ENCODE peak calls at places on chromosomes 16 and 17, in eight cellular contexts. One of them, this sample, is unnamed.

GRCh38 chr16:8581923-8582580 is 8.3 kb downstream of the TMEM114 start:
- DNase-seq in AG09319: no peak
- DNase-seq in MCF 10A: no peak
- DNase-seq in foreskin fibroblast: no peak
- DNase-seq in HFFc6: no peak
- DNase-seq in choroid plexus epithelial cell: peak
- DNase-seq in IMR-90: no peak
- DNase-seq in BE2C: no peak
- DNase-seq in this sample: no peak

GRCh38 chr16:62363451-62363850 is 327.2 kb upstream of the CDH8 start:
- DNase-seq in choroid plexus epithelial cell: no peak
- DNase-seq in BE2C: no peak
- DNase-seq in foreskin fibroblast: no peak
- DNase-seq in HFFc6: no peak
- DNase-seq in MCF 10A: no peak
- DNase-seq in AG09319: no peak
- DNase-seq in IMR-90: no peak
- DNase-seq in this sample: no peak

GRCh38 chr17:61736438-61736837 is 126.9 kb downstream of the BRIP1 start:
- DNase-seq in BE2C: no peak
- DNase-seq in HFFc6: no peak
- DNase-seq in IMR-90: no peak
- DNase-seq in foreskin fibroblast: no peak
- DNase-seq in MCF 10A: no peak
- DNase-seq in choroid plexus epithelial cell: no peak
- DNase-seq in AG09319: no peak
- DNase-seq in this sample: no peak

GRCh38 chr16:74309789-74310781 is 13.5 kb downstream of the PSMD7 start:
- DNase-seq in MCF 10A: peak
- DNase-seq in foreskin fibroblast: peak
- DNase-seq in HFFc6: peak
- DNase-seq in IMR-90: peak
- DNase-seq in AG09319: no peak
- DNase-seq in choroid plexus epithelial cell: peak
- DNase-seq in BE2C: peak
- DNase-seq in this sample: no peak

GRCh38 chr16:8173111-8173644 is 417.1 kb downstream of the TMEM114 start:
- DNase-seq in IMR-90: peak
- DNase-seq in AG09319: no peak
- DNase-seq in choroid plexus epithelial cell: peak
- DNase-seq in BE2C: peak
- DNase-seq in foreskin fibroblast: peak
- DNase-seq in MCF 10A: peak
- DNase-seq in HFFc6: peak
- DNase-seq in this sample: peak

GRCh38 chr17:76173474-76173873 is 32.4 kb upstream of the FOXJ1 start:
- DNase-seq in HFFc6: no peak
- DNase-seq in MCF 10A: no peak
- DNase-seq in BE2C: no peak
- DNase-seq in AG09319: no peak
- DNase-seq in choroid plexus epithelial cell: no peak
- DNase-seq in foreskin fibroblast: no peak
- DNase-seq in IMR-90: no peak
- DNase-seq in this sample: no peak

GRCh38 chr16:24848065-24848464 is 2.3 kb downstream of the SLC5A11 start:
- DNase-seq in choroid plexus epithelial cell: peak
- DNase-seq in IMR-90: peak
- DNase-seq in HFFc6: peak
- DNase-seq in foreskin fibroblast: peak
- DNase-seq in BE2C: no peak
- DNase-seq in AG09319: no peak
- DNase-seq in MCF 10A: peak
- DNase-seq in this sample: no peak

GRCh38 chr17:61395409-61395982 is 4.1 kb upstream of the TBX2 start:
- DNase-seq in foreskin fibroblast: no peak
- DNase-seq in choroid plexus epithelial cell: no peak
- DNase-seq in HFFc6: no peak
- DNase-seq in IMR-90: no peak
- DNase-seq in MCF 10A: no peak
- DNase-seq in AG09319: no peak
- DNase-seq in BE2C: no peak
- DNase-seq in this sample: peak

GRCh38 chr16:10957771-10958486 is 13.6 kb downstream of the CLEC16A start:
- DNase-seq in HFFc6: peak
- DNase-seq in AG09319: no peak
- DNase-seq in BE2C: peak
- DNase-seq in choroid plexus epithelial cell: peak
- DNase-seq in foreskin fibroblast: no peak
- DNase-seq in MCF 10A: peak
- DNase-seq in IMR-90: peak
- DNase-seq in this sample: no peak

GRCh38 chr17:45334231-45334630 is 17.4 kb upstream of the MAP3K14 start:
- DNase-seq in foreskin fibroblast: no peak
- DNase-seq in HFFc6: no peak
- DNase-seq in AG09319: no peak
- DNase-seq in choroid plexus epithelial cell: no peak
- DNase-seq in MCF 10A: no peak
- DNase-seq in IMR-90: no peak
- DNase-seq in BE2C: no peak
- DNase-seq in this sample: no peak

GRCh38 chr17:78852709-78853111 is 12.1 kb upstream of the USP36 start:
- DNase-seq in BE2C: no peak
- DNase-seq in AG09319: no peak
- DNase-seq in MCF 10A: no peak
- DNase-seq in choroid plexus epithelial cell: no peak
- DNase-seq in foreskin fibroblast: no peak
- DNase-seq in HFFc6: no peak
- DNase-seq in IMR-90: peak
- DNase-seq in this sample: no peak
- TF ChIP-seq CTCF in BE2C: no peak
- TF ChIP-seq CTCF in AG09319: no peak
- TF ChIP-seq CTCF in MCF 10A: no peak
- TF ChIP-seq CTCF in choroid plexus epithelial cell: peak
- TF ChIP-seq CTCF in foreskin fibroblast: no peak
- TF ChIP-seq CTCF in HFFc6: peak
- TF ChIP-seq CTCF in IMR-90: peak
- TF ChIP-seq CTCF in this sample: no peak

GRCh38 chr17:72077326-72077960 is 43.4 kb upstream of the SOX9 start:
- DNase-seq in choroid plexus epithelial cell: no peak
- DNase-seq in BE2C: no peak
- DNase-seq in IMR-90: peak
- DNase-seq in HFFc6: no peak
- DNase-seq in AG09319: no peak
- DNase-seq in MCF 10A: peak
- DNase-seq in foreskin fibroblast: no peak
- DNase-seq in this sample: no peak
- TF ChIP-seq CTCF in choroid plexus epithelial cell: peak
- TF ChIP-seq CTCF in BE2C: peak
- TF ChIP-seq CTCF in IMR-90: no peak
- TF ChIP-seq CTCF in HFFc6: no peak
- TF ChIP-seq CTCF in AG09319: no peak
- TF ChIP-seq CTCF in MCF 10A: no peak
- TF ChIP-seq CTCF in foreskin fibroblast: no peak
- TF ChIP-seq CTCF in this sample: no peak

GRCh38 chr16:54361813-54362212 is 75.2 kb upstream of the IRX3 start:
- DNase-seq in AG09319: no peak
- DNase-seq in foreskin fibroblast: no peak
- DNase-seq in IMR-90: no peak
- DNase-seq in MCF 10A: no peak
- DNase-seq in choroid plexus epithelial cell: no peak
- DNase-seq in HFFc6: no peak
- DNase-seq in BE2C: no peak
- DNase-seq in this sample: no peak
- TF ChIP-seq CTCF in AG09319: no peak
- TF ChIP-seq CTCF in foreskin fibroblast: no peak
- TF ChIP-seq CTCF in IMR-90: no peak
- TF ChIP-seq CTCF in MCF 10A: no peak
- TF ChIP-seq CTCF in choroid plexus epithelial cell: peak
- TF ChIP-seq CTCF in HFFc6: peak
- TF ChIP-seq CTCF in BE2C: peak
- TF ChIP-seq CTCF in this sample: no peak

DNA sequence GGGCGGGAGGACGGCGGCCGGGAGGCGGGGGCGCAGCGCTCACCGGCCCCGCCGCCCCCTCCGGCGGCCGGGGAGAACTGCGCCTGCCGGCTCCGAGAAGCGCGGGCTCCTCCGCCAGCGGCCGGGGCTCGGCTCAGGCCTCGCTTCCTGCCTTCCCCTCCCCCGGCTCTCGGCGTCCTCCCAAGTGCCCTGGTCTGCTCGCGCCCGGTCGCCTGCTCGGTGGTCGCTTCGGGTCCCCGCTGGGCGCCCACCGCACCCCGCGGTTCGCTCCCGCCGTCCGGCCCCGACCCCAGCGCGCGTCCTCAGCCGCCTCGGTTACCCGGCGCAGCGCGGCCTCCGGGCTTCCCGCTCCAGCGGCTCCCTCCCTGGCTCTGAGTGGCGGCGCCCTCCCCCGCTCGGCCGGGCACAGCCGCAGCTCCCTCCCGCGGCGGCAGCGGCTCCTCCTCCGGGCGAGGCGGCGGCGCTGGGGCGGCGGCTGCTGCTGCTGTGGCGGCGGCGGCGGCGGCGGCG is 294 bp downstream of the UBTF start:
- DNase-seq in foreskin fibroblast: peak
- DNase-seq in IMR-90: peak
- DNase-seq in choroid plexus epithelial cell: peak
- DNase-seq in BE2C: peak
- DNase-seq in HFFc6: no peak
- DNase-seq in MCF 10A: peak
- DNase-seq in AG09319: no peak
- DNase-seq in this sample: peak
- TF ChIP-seq CTCF in foreskin fibroblast: no peak
- TF ChIP-seq CTCF in IMR-90: peak
- TF ChIP-seq CTCF in choroid plexus epithelial cell: peak
- TF ChIP-seq CTCF in BE2C: no peak
- TF ChIP-seq CTCF in HFFc6: peak
- TF ChIP-seq CTCF in MCF 10A: peak
- TF ChIP-seq CTCF in AG09319: peak
- TF ChIP-seq CTCF in this sample: peak

DNA sequence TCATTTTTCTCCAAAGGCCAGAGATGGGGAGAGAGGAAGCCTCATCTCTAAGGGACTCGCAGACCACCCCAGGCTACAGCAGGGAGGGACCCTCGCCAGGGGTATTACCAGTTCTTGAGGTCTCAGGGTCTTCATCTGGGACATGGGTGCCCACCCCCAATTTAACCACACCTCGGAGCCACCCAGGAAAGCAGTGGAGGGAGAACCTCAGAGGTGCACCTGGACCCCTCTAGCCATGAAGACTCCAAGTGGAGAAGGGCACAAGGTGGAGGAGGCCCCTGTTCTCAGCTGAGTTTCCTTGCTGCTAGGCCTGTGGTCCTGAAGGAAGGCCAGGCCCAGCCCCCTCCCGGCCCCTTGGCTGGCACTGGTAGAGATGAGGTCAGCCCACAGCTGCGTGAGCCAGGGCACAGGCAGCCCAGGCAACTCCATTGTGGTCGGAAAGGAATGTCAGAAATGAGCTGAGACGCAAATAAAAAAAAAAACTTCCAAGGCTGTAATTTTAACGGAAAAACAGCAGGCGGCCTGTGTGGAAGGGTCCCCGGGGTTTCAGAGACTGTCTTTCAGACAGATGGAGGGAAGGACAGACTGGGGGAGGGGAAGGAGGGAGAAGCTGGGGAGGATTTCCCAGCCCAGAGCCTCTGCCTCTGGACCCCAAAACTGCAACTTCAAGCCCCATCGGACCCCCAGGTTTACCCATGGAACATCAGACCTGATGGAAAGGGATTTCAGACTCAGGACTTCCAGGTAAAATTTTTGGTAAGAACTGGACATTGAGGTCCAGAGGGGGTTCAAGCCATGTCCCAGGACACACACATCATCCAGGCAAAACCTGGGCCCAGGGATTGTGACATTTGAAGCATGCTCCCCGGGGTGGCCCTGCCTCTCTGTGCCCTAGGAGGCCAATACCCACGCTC is 25.5 kb upstream of the MRPS23 start:
- DNase-seq in AG09319: peak
- DNase-seq in BE2C: peak
- DNase-seq in MCF 10A: peak
- DNase-seq in IMR-90: peak
- DNase-seq in foreskin fibroblast: peak
- DNase-seq in HFFc6: peak
- DNase-seq in choroid plexus epithelial cell: peak
- DNase-seq in this sample: peak
- TF ChIP-seq CTCF in AG09319: peak
- TF ChIP-seq CTCF in BE2C: peak
- TF ChIP-seq CTCF in MCF 10A: peak
- TF ChIP-seq CTCF in IMR-90: peak
- TF ChIP-seq CTCF in foreskin fibroblast: peak
- TF ChIP-seq CTCF in HFFc6: peak
- TF ChIP-seq CTCF in choroid plexus epithelial cell: peak
- TF ChIP-seq CTCF in this sample: peak

GRCh38 chr16:81523387-81524115 is 78.9 kb downstream of the CMIP start:
- DNase-seq in foreskin fibroblast: peak
- DNase-seq in choroid plexus epithelial cell: peak
- DNase-seq in MCF 10A: peak
- DNase-seq in IMR-90: peak
- DNase-seq in AG09319: no peak
- DNase-seq in BE2C: no peak
- DNase-seq in HFFc6: peak
- DNase-seq in this sample: no peak
- TF ChIP-seq CTCF in foreskin fibroblast: no peak
- TF ChIP-seq CTCF in choroid plexus epithelial cell: no peak
- TF ChIP-seq CTCF in MCF 10A: no peak
- TF ChIP-seq CTCF in IMR-90: no peak
- TF ChIP-seq CTCF in AG09319: no peak
- TF ChIP-seq CTCF in BE2C: no peak
- TF ChIP-seq CTCF in HFFc6: no peak
- TF ChIP-seq CTCF in this sample: no peak

DNA sequence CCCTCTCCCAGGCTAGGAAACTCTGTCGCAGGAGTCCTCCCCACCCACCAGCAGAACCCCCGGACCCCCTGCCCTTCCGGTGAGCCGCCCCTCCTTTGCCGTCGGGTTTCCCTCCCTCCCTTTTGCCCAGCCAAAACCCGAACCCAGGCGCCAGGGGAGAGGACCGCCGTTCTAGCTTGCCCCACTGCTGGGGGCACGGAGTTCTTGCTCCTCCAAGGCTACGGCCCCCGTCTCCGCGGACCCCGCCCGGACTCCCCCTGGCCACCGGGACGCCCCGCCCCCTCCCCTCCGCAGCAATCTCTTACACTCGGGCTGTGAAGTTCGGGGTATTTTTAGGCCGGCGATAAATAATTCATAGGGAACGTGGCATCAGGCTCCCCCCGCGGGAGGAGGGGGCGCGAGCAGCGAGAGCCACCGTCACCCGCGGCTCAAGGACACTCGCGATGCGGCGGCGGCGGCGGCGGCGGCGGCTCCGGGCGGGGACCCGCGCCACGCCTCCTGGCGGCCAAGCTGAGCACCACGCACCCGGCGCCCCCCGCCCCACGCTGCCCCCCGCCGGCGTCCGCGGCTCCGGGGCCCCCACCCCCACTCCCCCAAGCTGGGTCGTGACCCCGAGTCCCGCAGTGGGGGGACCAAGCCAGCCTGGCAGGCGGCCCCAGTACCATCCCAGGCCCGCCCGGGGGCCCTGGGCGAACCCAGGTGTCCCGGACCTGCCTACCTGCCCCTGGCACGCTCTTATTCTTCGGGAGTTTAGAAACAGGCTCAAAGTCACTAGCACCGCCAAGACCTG is at the start of gene GRIN2C:
- DNase-seq in AG09319: no peak
- DNase-seq in HFFc6: no peak
- DNase-seq in foreskin fibroblast: no peak
- DNase-seq in choroid plexus epithelial cell: no peak
- DNase-seq in MCF 10A: no peak
- DNase-seq in BE2C: peak
- DNase-seq in IMR-90: no peak
- DNase-seq in this sample: peak
- TF ChIP-seq CTCF in AG09319: no peak
- TF ChIP-seq CTCF in HFFc6: peak
- TF ChIP-seq CTCF in foreskin fibroblast: peak
- TF ChIP-seq CTCF in choroid plexus epithelial cell: no peak
- TF ChIP-seq CTCF in MCF 10A: peak
- TF ChIP-seq CTCF in BE2C: peak
- TF ChIP-seq CTCF in IMR-90: peak
- TF ChIP-seq CTCF in this sample: peak

GRCh38 chr16:26963109-26963508 is 103.6 kb upstream of the C16orf82 start:
- DNase-seq in foreskin fibroblast: no peak
- DNase-seq in IMR-90: peak
- DNase-seq in MCF 10A: no peak
- DNase-seq in HFFc6: no peak
- DNase-seq in BE2C: no peak
- DNase-seq in AG09319: no peak
- DNase-seq in choroid plexus epithelial cell: peak
- DNase-seq in this sample: peak
- TF ChIP-seq CTCF in foreskin fibroblast: peak
- TF ChIP-seq CTCF in IMR-90: peak
- TF ChIP-seq CTCF in MCF 10A: no peak
- TF ChIP-seq CTCF in HFFc6: peak
- TF ChIP-seq CTCF in BE2C: peak
- TF ChIP-seq CTCF in AG09319: peak
- TF ChIP-seq CTCF in choroid plexus epithelial cell: peak
- TF ChIP-seq CTCF in this sample: peak